ENCODE peak calls at places on chromosomes 16 and 17, in eight cellular contexts. One of them, this sample, is unnamed.

GRCh38 chr16:19005561-19006445 is 22.1 kb downstream of the TMC7 start:
- DNase-seq in heart right ventricle: peak
- DNase-seq in heart left ventricle: peak
- DNase-seq in astrocyte of the spinal cord: peak
- DNase-seq in fibroblast of the aortic adventitia: peak
- DNase-seq in sigmoid colon: no peak
- DNase-seq in HFFc6: no peak
- DNase-seq in endothelial cell: no peak
- DNase-seq in this sample: no peak

GRCh38 chr17:55726440-55726839 is 3.8 kb upstream of the TMEM100 start:
- DNase-seq in heart right ventricle: peak
- DNase-seq in heart left ventricle: peak
- DNase-seq in astrocyte of the spinal cord: peak
- DNase-seq in fibroblast of the aortic adventitia: peak
- DNase-seq in sigmoid colon: peak
- DNase-seq in HFFc6: peak
- DNase-seq in endothelial cell: no peak
- DNase-seq in this sample: no peak

GRCh38 chr16:3012246-3012645 is 477 bp upstream of the CLDN9 start:
- DNase-seq in heart right ventricle: no peak
- DNase-seq in heart left ventricle: no peak
- DNase-seq in astrocyte of the spinal cord: no peak
- DNase-seq in fibroblast of the aortic adventitia: no peak
- DNase-seq in sigmoid colon: no peak
- DNase-seq in HFFc6: no peak
- DNase-seq in endothelial cell: no peak
- DNase-seq in this sample: no peak

GRCh38 chr17:78694805-78695531 is 87.1 kb downstream of the CYTH1 start:
- DNase-seq in heart right ventricle: no peak
- DNase-seq in heart left ventricle: no peak
- DNase-seq in astrocyte of the spinal cord: no peak
- DNase-seq in fibroblast of the aortic adventitia: no peak
- DNase-seq in sigmoid colon: no peak
- DNase-seq in HFFc6: no peak
- DNase-seq in endothelial cell: no peak
- DNase-seq in this sample: no peak

GRCh38 chr16:28186752-28187151 is 25.0 kb downstream of the XPO6 start:
- DNase-seq in heart right ventricle: no peak
- DNase-seq in heart left ventricle: no peak
- DNase-seq in astrocyte of the spinal cord: peak
- DNase-seq in fibroblast of the aortic adventitia: no peak
- DNase-seq in sigmoid colon: no peak
- DNase-seq in HFFc6: peak
- DNase-seq in endothelial cell: no peak
- DNase-seq in this sample: no peak

GRCh38 chr17:82830249-82830661 is 9.6 kb downstream of the ZNF750 start:
- DNase-seq in heart right ventricle: peak
- DNase-seq in heart left ventricle: peak
- DNase-seq in astrocyte of the spinal cord: no peak
- DNase-seq in fibroblast of the aortic adventitia: peak
- DNase-seq in sigmoid colon: peak
- DNase-seq in HFFc6: no peak
- DNase-seq in endothelial cell: no peak
- DNase-seq in this sample: no peak

GRCh38 chr16:30923554-30924085 is at the start of gene FBXL19:
- DNase-seq in heart right ventricle: no peak
- DNase-seq in heart left ventricle: peak
- DNase-seq in astrocyte of the spinal cord: no peak
- DNase-seq in fibroblast of the aortic adventitia: no peak
- DNase-seq in sigmoid colon: peak
- DNase-seq in HFFc6: no peak
- DNase-seq in endothelial cell: peak
- DNase-seq in this sample: no peak

GRCh38 chr16:72935896-72936295 is 112.0 kb downstream of the ZFHX3 start:
- DNase-seq in heart right ventricle: no peak
- DNase-seq in heart left ventricle: no peak
- DNase-seq in astrocyte of the spinal cord: no peak
- DNase-seq in fibroblast of the aortic adventitia: peak
- DNase-seq in sigmoid colon: peak
- DNase-seq in HFFc6: no peak
- DNase-seq in endothelial cell: no peak
- DNase-seq in this sample: no peak

GRCh38 chr17:51793686-51794085 is 364.8 kb downstream of the CA10 start:
- DNase-seq in heart right ventricle: no peak
- DNase-seq in heart left ventricle: no peak
- DNase-seq in astrocyte of the spinal cord: no peak
- DNase-seq in fibroblast of the aortic adventitia: no peak
- DNase-seq in sigmoid colon: no peak
- DNase-seq in HFFc6: no peak
- DNase-seq in endothelial cell: no peak
- DNase-seq in this sample: no peak

GRCh38 chr17:6831662-6832263 is at the start of gene TEKT1:
- DNase-seq in heart right ventricle: peak
- DNase-seq in heart left ventricle: peak
- DNase-seq in astrocyte of the spinal cord: peak
- DNase-seq in fibroblast of the aortic adventitia: peak
- DNase-seq in sigmoid colon: peak
- DNase-seq in HFFc6: peak
- DNase-seq in endothelial cell: peak
- DNase-seq in this sample: peak

GRCh38 chr17:34241062-34241461 is 14.0 kb upstream of the CCL2 start:
- DNase-seq in heart right ventricle: peak
- DNase-seq in heart left ventricle: peak
- DNase-seq in astrocyte of the spinal cord: no peak
- DNase-seq in fibroblast of the aortic adventitia: peak
- DNase-seq in sigmoid colon: peak
- DNase-seq in HFFc6: no peak
- DNase-seq in endothelial cell: peak
- DNase-seq in this sample: no peak

GRCh38 chr16:50274771-50275415 is 8.5 kb downstream of the ADCY7 start:
- DNase-seq in heart right ventricle: no peak
- DNase-seq in heart left ventricle: no peak
- DNase-seq in astrocyte of the spinal cord: no peak
- DNase-seq in fibroblast of the aortic adventitia: no peak
- DNase-seq in sigmoid colon: no peak
- DNase-seq in HFFc6: no peak
- DNase-seq in endothelial cell: no peak
- DNase-seq in this sample: no peak

GRCh38 chr16:67170948-67171649 is 761 bp downstream of the NOL3 start:
- DNase-seq in heart right ventricle: no peak
- DNase-seq in heart left ventricle: no peak
- DNase-seq in astrocyte of the spinal cord: no peak
- DNase-seq in fibroblast of the aortic adventitia: peak
- DNase-seq in sigmoid colon: no peak
- DNase-seq in HFFc6: no peak
- DNase-seq in endothelial cell: no peak
- DNase-seq in this sample: no peak

GRCh38 chr16:67169011-67169451 is 1.3 kb upstream of the NOL3 start:
- DNase-seq in heart right ventricle: no peak
- DNase-seq in heart left ventricle: no peak
- DNase-seq in astrocyte of the spinal cord: no peak
- DNase-seq in fibroblast of the aortic adventitia: no peak
- DNase-seq in sigmoid colon: no peak
- DNase-seq in HFFc6: no peak
- DNase-seq in endothelial cell: no peak
- DNase-seq in this sample: no peak

GRCh38 chr16:67169642-67170167 is 633 bp upstream of the NOL3 start:
- DNase-seq in heart right ventricle: no peak
- DNase-seq in heart left ventricle: peak
- DNase-seq in astrocyte of the spinal cord: no peak
- DNase-seq in fibroblast of the aortic adventitia: no peak
- DNase-seq in sigmoid colon: no peak
- DNase-seq in HFFc6: no peak
- DNase-seq in endothelial cell: peak
- DNase-seq in this sample: no peak

GRCh38 chr16:67167588-67167987 is 2.8 kb upstream of the NOL3 start:
- DNase-seq in heart right ventricle: no peak
- DNase-seq in heart left ventricle: no peak
- DNase-seq in astrocyte of the spinal cord: no peak
- DNase-seq in fibroblast of the aortic adventitia: no peak
- DNase-seq in sigmoid colon: no peak
- DNase-seq in HFFc6: no peak
- DNase-seq in endothelial cell: no peak
- DNase-seq in this sample: no peak

DNA sequence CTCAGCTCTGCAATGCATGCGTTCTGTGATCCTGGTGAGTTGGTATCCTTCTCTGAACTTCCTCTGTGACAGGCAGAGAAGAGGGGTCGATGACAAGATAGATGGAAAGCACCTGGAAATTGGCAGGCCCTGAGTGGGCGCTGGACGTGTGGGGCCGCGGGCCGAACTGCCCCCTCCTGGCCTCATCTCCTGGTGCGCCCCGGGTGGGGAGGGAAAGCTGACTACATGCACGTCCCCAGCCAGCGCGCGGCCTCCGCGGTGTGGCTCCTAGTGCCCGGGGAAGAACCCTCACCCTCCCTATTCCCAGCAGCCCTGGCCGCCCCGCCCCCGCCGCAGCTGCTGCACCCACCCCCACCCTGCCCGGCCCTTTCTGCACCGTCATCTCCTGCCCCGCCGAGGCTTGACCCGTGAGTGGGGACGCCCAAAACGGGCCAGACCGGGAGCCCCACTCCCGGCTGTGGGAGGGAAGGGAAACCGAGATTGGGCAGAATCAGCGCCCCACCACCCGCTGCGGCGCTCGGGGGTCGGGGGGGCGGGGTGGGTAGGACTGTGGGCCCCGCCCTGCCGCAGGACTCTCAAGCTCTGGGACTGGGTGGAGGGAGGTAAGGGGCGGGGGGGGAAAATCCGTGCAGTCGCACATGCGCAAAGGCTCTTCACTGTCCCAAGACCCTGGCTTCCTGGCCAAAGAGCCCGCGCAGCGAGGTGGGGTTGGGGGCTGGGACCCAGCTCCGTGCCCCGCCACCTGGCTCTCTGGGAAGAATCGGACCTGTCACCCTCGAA is at the start of gene NOL3:
- DNase-seq in heart right ventricle: peak
- DNase-seq in heart left ventricle: peak
- DNase-seq in astrocyte of the spinal cord: peak
- DNase-seq in fibroblast of the aortic adventitia: peak
- DNase-seq in sigmoid colon: peak
- DNase-seq in HFFc6: peak
- DNase-seq in endothelial cell: no peak
- DNase-seq in this sample: no peak
- TF ChIP-seq CTCF in heart right ventricle: no peak
- TF ChIP-seq CTCF in heart left ventricle: no peak
- TF ChIP-seq CTCF in astrocyte of the spinal cord: no peak
- TF ChIP-seq CTCF in fibroblast of the aortic adventitia: no peak
- TF ChIP-seq CTCF in sigmoid colon: no peak
- TF ChIP-seq CTCF in HFFc6: no peak
- TF ChIP-seq CTCF in endothelial cell: no peak
- TF ChIP-seq CTCF in this sample: no peak

DNA sequence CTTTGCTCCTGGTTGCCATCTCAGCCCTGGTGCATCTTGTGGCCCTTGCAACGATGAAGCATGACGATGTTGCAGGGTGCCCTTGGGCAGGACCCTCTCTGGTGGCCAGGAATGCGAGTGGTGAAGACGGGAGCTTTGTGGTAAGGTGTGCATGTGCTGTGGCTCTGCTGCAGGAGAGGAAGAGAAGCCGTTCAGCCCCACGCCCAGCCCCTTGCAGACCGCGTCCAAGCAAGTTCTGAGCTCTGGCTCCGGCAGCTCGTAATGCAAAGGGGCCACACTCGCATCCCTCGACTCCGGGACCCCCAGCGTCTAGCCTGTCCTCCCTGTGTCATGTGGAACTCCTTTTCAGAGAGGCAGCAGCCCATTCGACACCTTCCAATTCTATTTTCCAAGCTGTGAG is 21.0 kb upstream of the KCNG4 start:
- DNase-seq in heart right ventricle: no peak
- DNase-seq in heart left ventricle: no peak
- DNase-seq in astrocyte of the spinal cord: no peak
- DNase-seq in fibroblast of the aortic adventitia: no peak
- DNase-seq in sigmoid colon: no peak
- DNase-seq in HFFc6: no peak
- DNase-seq in endothelial cell: no peak
- DNase-seq in this sample: no peak
- TF ChIP-seq CTCF in heart right ventricle: no peak
- TF ChIP-seq CTCF in heart left ventricle: no peak
- TF ChIP-seq CTCF in astrocyte of the spinal cord: no peak
- TF ChIP-seq CTCF in fibroblast of the aortic adventitia: no peak
- TF ChIP-seq CTCF in sigmoid colon: no peak
- TF ChIP-seq CTCF in HFFc6: no peak
- TF ChIP-seq CTCF in endothelial cell: no peak
- TF ChIP-seq CTCF in this sample: no peak

DNA sequence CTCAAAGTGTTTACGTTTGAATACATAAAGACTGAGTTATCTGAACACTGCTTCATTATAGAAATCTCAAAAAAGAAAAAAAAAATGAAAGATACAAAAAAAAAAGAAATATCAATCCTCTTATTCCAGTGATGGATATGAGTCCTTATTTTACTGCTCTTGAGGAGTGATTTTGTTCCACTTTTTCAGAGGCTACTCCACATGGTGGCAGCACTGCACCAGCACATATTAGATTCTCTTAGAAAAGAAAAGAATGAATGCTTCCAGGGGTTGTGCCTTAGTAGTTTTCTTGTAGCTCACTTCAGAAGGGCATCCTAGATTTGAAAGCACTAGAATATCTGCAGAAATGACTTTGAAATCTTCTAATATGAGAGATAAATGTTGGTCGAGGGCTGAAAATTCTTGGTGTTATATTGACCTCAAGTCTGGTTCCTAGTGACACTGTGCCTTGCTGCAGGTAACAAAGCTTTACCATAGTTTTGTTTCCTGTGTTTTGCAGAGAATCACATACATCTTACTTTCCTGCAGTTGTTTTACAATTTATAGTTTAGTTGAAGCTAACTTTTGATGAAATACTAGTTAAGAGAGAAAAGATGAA is 25.9 kb downstream of the AP2B1 start:
- DNase-seq in heart right ventricle: peak
- DNase-seq in heart left ventricle: peak
- DNase-seq in astrocyte of the spinal cord: peak
- DNase-seq in fibroblast of the aortic adventitia: peak
- DNase-seq in sigmoid colon: no peak
- DNase-seq in HFFc6: peak
- DNase-seq in endothelial cell: peak
- DNase-seq in this sample: no peak
- TF ChIP-seq CTCF in heart right ventricle: peak
- TF ChIP-seq CTCF in heart left ventricle: peak
- TF ChIP-seq CTCF in astrocyte of the spinal cord: peak
- TF ChIP-seq CTCF in fibroblast of the aortic adventitia: peak
- TF ChIP-seq CTCF in sigmoid colon: peak
- TF ChIP-seq CTCF in HFFc6: peak
- TF ChIP-seq CTCF in endothelial cell: peak
- TF ChIP-seq CTCF in this sample: peak

DNA sequence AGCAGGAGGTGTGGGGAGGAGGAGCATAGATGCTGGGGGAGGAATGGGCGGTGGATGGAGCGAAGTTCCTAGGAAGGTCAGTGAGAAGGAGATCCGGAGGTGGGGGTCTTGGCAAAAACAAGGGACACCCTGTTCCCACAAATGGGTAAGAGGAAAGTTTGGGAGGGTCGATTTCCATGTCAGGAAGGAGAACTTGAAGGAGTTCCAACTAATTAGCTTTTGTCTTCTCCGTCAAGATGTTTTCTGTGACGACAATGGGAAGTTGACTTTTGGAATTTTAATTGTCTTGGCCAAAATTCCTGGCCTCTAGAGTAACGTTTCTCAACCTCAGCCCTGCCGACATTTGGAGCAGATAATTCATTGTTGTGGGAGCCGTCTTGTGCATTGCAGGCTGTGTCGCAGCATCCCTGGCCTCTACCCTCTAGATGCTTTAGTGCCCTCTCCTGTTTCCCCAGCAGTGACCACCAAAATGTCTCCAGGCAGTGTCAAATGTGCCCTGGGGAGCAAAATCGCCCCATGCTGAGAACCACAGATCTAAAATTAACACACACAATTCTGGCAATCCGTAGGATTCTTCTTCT is 97.1 kb downstream of the PITPNC1 start:
- DNase-seq in heart right ventricle: peak
- DNase-seq in heart left ventricle: peak
- DNase-seq in astrocyte of the spinal cord: peak
- DNase-seq in fibroblast of the aortic adventitia: peak
- DNase-seq in sigmoid colon: peak
- DNase-seq in HFFc6: peak
- DNase-seq in endothelial cell: no peak
- DNase-seq in this sample: no peak
- TF ChIP-seq CTCF in heart right ventricle: peak
- TF ChIP-seq CTCF in heart left ventricle: peak
- TF ChIP-seq CTCF in astrocyte of the spinal cord: no peak
- TF ChIP-seq CTCF in fibroblast of the aortic adventitia: peak
- TF ChIP-seq CTCF in sigmoid colon: no peak
- TF ChIP-seq CTCF in HFFc6: peak
- TF ChIP-seq CTCF in endothelial cell: no peak
- TF ChIP-seq CTCF in this sample: no peak